ENCODE peak calls at places on chromosomes 12 and 14, in seven cellular contexts. R is NCI-H2171; I is pulmonary artery endothelial cell; E is GM04504; M is EL; B is stimulated activated CD4-positive, alpha-beta T cell treated with anti-CD3 and anti-CD28 coated beads, Interleukin-1b, Interleukin-23, amount 100 ng/mL, for 4 hours; G is activated T-helper 1 cell treated with Interleukin-2 at 50 U/mL for 16 hours. N is an unnamed sample.

GRCh38 chr14:75523771-75524171 is 1.5 kb downstream of the BATF start:
- DNase-seq in G (no peak), E (no peak), B (no peak), I (peak), R (no peak), M (peak), N (no peak)

GRCh38 chr12:16389594-16389993 is 42.1 kb downstream of the MGST1 start:
- DNase-seq in R (no peak), E (peak), B (no peak), M (peak), I (no peak), G (no peak), N (peak)

GRCh38 chr12:53224268-53224896 is 7.6 kb downstream of the RARG start:
- DNase-seq in G (no peak), B (no peak), I (no peak), E (no peak), M (no peak), R (no peak), N (no peak)

GRCh38 chr14:93049867-93050331 is 65.8 kb downstream of the ITPK1 start:
- DNase-seq in I (peak), G (no peak), B (no peak), M (no peak), R (no peak), E (no peak), N (no peak)

GRCh38 chr14:63328787-63329737 is 10.3 kb upstream of the GPHB5 start:
- DNase-seq in R (no peak), I (no peak), B (no peak), G (no peak), M (no peak), E (no peak), N (no peak)

GRCh38 chr14:69107407-69108003 is 45.4 kb downstream of the DCAF5 start:
- DNase-seq in M (peak), B (no peak), I (no peak), G (no peak), E (no peak), R (peak), N (peak)

GRCh38 chr14:104678901-104679705 is 10.3 kb upstream of the INF2 start:
- DNase-seq in E (no peak), G (no peak), R (no peak), B (no peak), I (no peak), M (no peak), N (no peak)

GRCh38 chr14:66746316-66747006 is 238.5 kb downstream of the GPHN start:
- DNase-seq in I (peak), R (no peak), E (peak), G (no peak), B (no peak), M (peak), N (peak)

GRCh38 chr12:115632323-115632722 is 645.2 kb downstream of the MED13L start:
- DNase-seq in B (no peak), E (no peak), R (no peak), M (no peak), G (no peak), I (no peak), N (no peak)

GRCh38 chr12:58034712-58035111 is 93.3 kb downstream of the ATP23 start:
- DNase-seq in M (no peak), R (no peak), I (no peak), G (no peak), B (no peak), E (no peak), N (no peak)

GRCh38 chr12:23952071-23952470 is 2.6 kb upstream of the SOX5 start:
- DNase-seq in R (no peak), G (no peak), B (no peak), E (no peak), M (no peak), I (no peak), N (no peak)

GRCh38 chr12:44077293-44077692 is 241.4 kb downstream of the TMEM117 start:
- DNase-seq in E (peak), R (no peak), B (no peak), M (no peak), G (no peak), I (no peak), N (no peak)

GRCh38 chr14:75981826-75982723 is at the start of gene TGFB3:
- DNase-seq in B (peak), I (peak), M (peak), G (peak), E (peak), R (peak), N (peak)

GRCh38 chr12:93300611-93301021 is 77.1 kb upstream of the NUDT4 start:
- DNase-seq in I (no peak), G (no peak), R (no peak), M (no peak), B (no peak), E (no peak), N (no peak)

GRCh38 chr12:2641209-2641608 is 153.6 kb upstream of the FKBP4 start:
- DNase-seq in G (no peak), B (no peak), M (peak), R (no peak), I (peak), E (peak), N (peak)

GRCh38 chr14:59406454-59407245 is 58.5 kb downstream of the GPR135 start:
- DNase-seq in R (no peak), B (no peak), E (no peak), I (peak), M (peak), G (no peak), N (peak)

GRCh38 chr14:62117010-62117717 is 354.9 kb downstream of the SNAPC1 start:
- DNase-seq in M (peak), B (peak), R (peak), E (no peak), G (peak), I (peak), N (peak)

GRCh38 chr14:96187216-96188050 is 17.2 kb upstream of the BDKRB2 start:
- DNase-seq in M (no peak), E (no peak), I (no peak), G (no peak), R (no peak), B (no peak), N (no peak)

GRCh38 chr12:3681595-3681921 is 71.4 kb downstream of the CRACR2A start:
- DNase-seq in I (no peak), E (no peak), B (no peak), G (no peak), R (no peak), M (no peak), N (no peak)

GRCh38 chr12:121494093-121494787 is 86.6 kb downstream of the KDM2B start:
- DNase-seq in G (peak), B (peak), I (no peak), E (no peak), R (no peak), M (peak), N (peak)

GRCh38 chr14:100810435-100810834 is 15.5 kb upstream of the MEG3 start:
- DNase-seq in G (no peak), E (no peak), R (no peak), M (no peak), I (no peak), B (no peak), N (no peak)

GRCh38 chr12:107655281-107656065 is 30.1 kb upstream of the PWP1 start:
- DNase-seq in E (no peak), G (no peak), R (no peak), B (no peak), M (no peak), I (no peak), N (no peak)

GRCh38 chr12:52643233-52644077 is 8.6 kb downstream of the KRT2 start:
- DNase-seq in I (no peak), M (no peak), B (no peak), G (no peak), E (no peak), R (no peak), N (no peak)